ENCODE peak calls at places on chromosome 13, in five cellular contexts. U, M, I, S and A are unnamed samples.

GRCh38 chr13:45564108-45564507 is 51.4 kb downstream of the ERICH6B start:
- DNase-seq in M (no peak), U (peak), I (no peak), S (no peak), A (peak)

GRCh38 chr13:51397262-51397933 is 55.4 kb downstream of the INTS6 start:
- DNase-seq in U (peak), M (no peak), S (no peak), I (no peak), A (peak)

GRCh38 chr13:114121496-114122466 is 10.6 kb downstream of the RASA3 start:
- DNase-seq in U (no peak), M (peak), S (no peak), I (no peak), A (no peak)

GRCh38 chr13:26323127-26323526 is 69.2 kb downstream of the CDK8 start:
- DNase-seq in U (no peak), S (no peak), I (no peak), M (no peak), A (no peak)

GRCh38 chr13:96533408-96533807 is 443.5 kb downstream of the HS6ST3 start:
- DNase-seq in M (no peak), I (no peak), S (no peak), U (no peak), A (no peak)

GRCh38 chr13:94595006-94595942 is 678 bp downstream of the TGDS start:
- DNase-seq in I (no peak), M (peak), U (peak), S (no peak), A (no peak)

GRCh38 chr13:78820541-78820940 is 161.6 kb upstream of the OBI1 start:
- DNase-seq in U (no peak), I (no peak), S (no peak), M (no peak), A (no peak)

GRCh38 chr13:51644649-51645048 is 60.4 kb downstream of the WDFY2 start:
- DNase-seq in U (no peak), I (no peak), M (no peak), S (no peak), A (no peak)

GRCh38 chr13:85278851-85279250 is 520.4 kb downstream of the SLITRK6 start:
- DNase-seq in S (no peak), U (no peak), I (no peak), M (no peak), A (no peak)

GRCh38 chr13:30743319-30744055 is 8.1 kb downstream of the ALOX5AP start:
- DNase-seq in I (no peak), S (no peak), M (no peak), U (no peak), A (peak)

GRCh38 chr13:44748439-44748838 is 172.3 kb upstream of the TSC22D1 start:
- DNase-seq in M (no peak), S (no peak), I (no peak), U (no peak), A (no peak)

GRCh38 chr13:95480131-95480545 is 72.4 kb upstream of the CLDN10 start:
- DNase-seq in M (no peak), S (peak), U (no peak), I (peak), A (no peak)

GRCh38 chr13:95485045-95485517 is 67.4 kb upstream of the CLDN10 start:
- DNase-seq in M (no peak), I (no peak), U (no peak), S (no peak), A (no peak)

GRCh38 chr13:24632382-24633121 is 47.7 kb upstream of the ATP12A start:
- DNase-seq in M (no peak), S (no peak), U (no peak), I (no peak), A (no peak)

GRCh38 chr13:23086951-23087350 is 93.8 kb upstream of the SGCG start:
- DNase-seq in U (no peak), M (no peak), S (no peak), I (no peak), A (no peak)

GRCh38 chr13:107864543-107865460 is 350.5 kb downstream of the LIG4 start:
- DNase-seq in U (peak), M (no peak), I (no peak), S (no peak), A (no peak)

GRCh38 chr13:48299591-48299990 is 4.0 kb upstream of the RB1 start:
- DNase-seq in I (no peak), M (no peak), U (no peak), S (no peak), A (no peak)

GRCh38 chr13:40613192-40613818 is 53.1 kb downstream of the FOXO1 start:
- DNase-seq in U (no peak), I (no peak), S (no peak), M (no peak), A (no peak)

GRCh38 chr13:70408865-70409264 is 300.6 kb upstream of the KLHL1 start:
- DNase-seq in I (no peak), S (no peak), M (no peak), U (no peak), A (no peak)

GRCh38 chr13:71643466-71643865 is 223.5 kb downstream of the DACH1 start:
- DNase-seq in S (no peak), I (no peak), M (no peak), U (no peak), A (no peak)

GRCh38 chr13:97223711-97224461 is 1.8 kb downstream of the MBNL2 start:
- DNase-seq in M (peak), U (peak), I (peak), S (no peak), A (peak)

GRCh38 chr13:78680064-78680463 is 21.1 kb upstream of the OBI1 start:
- DNase-seq in S (no peak), U (no peak), M (no peak), I (no peak), A (no peak)

GRCh38 chr13:77980592-77980991 is 62.0 kb upstream of the EDNRB start:
- DNase-seq in M (no peak), I (no peak), S (no peak), U (no peak), A (no peak)

GRCh38 chr13:111371211-111371610 is 50.8 kb downstream of the TEX29 start:
- DNase-seq in U (no peak), I (no peak), M (no peak), S (no peak), A (no peak)

GRCh38 chr13:38804536-38804935 is 117.7 kb downstream of the FREM2 start:
- DNase-seq in M (no peak), U (no peak), S (no peak), I (no peak), A (no peak)

GRCh38 chr13:23610187-23610576 is 40.0 kb downstream of the TNFRSF19 start:
- DNase-seq in S (no peak), U (no peak), I (peak), M (no peak), A (no peak)

GRCh38 chr13:37023871-37024270 is 23.3 kb downstream of the EXOSC8 start:
- DNase-seq in I (no peak), M (no peak), S (no peak), U (no peak), A (no peak)

GRCh38 chr13:29923554-29924481 is 73.4 kb upstream of the UBL3 start:
- DNase-seq in I (peak), M (peak), U (peak), S (peak), A (peak)

GRCh38 chr13:45446181-45446580 is 18.6 kb upstream of the COG3 start:
- DNase-seq in I (no peak), S (no peak), U (no peak), M (no peak), A (peak)

GRCh38 chr13:75704942-75705320 is 68.8 kb downstream of the LMO7 start:
- DNase-seq in M (peak), U (no peak), I (no peak), S (peak), A (no peak)
- H3K4me3 ChIP-seq in M (no peak), U (no peak), I (no peak), S (peak), A (no peak)

DNA sequence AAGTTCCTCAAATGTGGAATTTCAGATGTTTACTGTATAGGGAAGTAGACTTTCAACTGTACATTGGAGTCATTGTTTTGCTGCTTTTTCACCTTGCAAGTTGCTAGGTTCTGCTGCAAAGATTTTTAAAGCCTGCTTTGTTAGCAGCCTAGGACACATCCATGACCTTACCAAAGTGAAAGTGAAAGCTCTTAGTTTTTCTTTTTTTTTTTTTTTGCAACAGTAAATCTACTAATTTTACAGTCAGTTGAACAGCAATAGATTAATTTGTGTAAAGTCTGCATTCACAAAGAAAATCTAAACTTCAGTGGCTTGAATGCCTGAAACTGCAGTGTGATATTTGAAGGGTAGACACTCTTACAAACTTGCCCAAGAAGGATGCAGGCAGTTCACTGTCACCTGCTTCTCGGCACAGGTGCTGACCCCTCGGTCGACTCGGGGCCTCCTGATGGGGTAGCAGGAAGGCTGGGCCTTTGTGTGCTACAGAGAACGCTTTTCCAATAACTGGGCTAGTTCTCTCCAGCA is 5.0 kb upstream of the MTIF3 start:
- DNase-seq in S (no peak), U (no peak), M (no peak), I (no peak), A (no peak)
- H3K4me3 ChIP-seq in S (peak), U (no peak), M (no peak), I (peak), A (no peak)

GRCh38 chr13:20340759-20341161 is 108.6 kb upstream of the GJB6 start:
- DNase-seq in I (no peak), U (peak), M (peak), S (no peak), A (peak)
- H3K4me3 ChIP-seq in I (peak), U (no peak), M (no peak), S (no peak), A (peak)

DNA sequence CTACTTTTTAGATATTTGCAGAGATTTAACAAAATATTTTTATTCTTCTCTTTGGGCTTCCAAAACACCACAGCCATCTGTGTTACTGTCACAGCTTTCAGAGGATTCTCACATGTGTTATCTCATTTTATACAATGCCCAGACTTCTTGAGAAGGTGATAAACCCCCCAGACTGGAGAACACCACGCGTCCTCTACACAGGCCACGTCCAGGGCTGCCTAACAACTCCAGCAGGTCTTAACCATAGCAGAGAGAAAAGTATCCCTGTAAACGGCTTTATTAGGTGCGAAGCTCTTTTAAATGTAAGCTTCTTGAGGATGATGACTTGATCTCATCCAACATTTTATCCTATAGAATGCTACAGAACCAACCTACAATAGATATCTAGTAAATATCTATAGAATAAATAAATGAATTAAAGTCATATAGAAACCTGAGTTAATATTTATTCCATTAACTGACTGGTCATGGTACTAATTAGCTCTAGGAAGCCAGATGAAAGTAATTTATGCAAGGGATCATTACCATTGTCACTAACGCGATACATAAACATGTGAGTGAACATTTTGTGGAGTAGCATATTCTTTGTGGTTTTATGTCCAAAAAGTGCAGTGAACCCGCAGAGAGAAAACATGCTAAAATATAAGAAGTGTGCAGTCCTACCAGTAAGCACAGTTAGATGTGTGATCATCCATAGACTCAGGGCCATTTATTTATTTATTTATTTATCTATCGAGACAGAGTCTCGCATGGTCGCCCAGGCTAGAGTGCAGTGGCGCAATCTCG is 1.8 kb downstream of the GPR183 start:
- DNase-seq in M (no peak), U (no peak), I (no peak), S (no peak), A (no peak)
- H3K4me3 ChIP-seq in M (no peak), U (peak), I (peak), S (peak), A (no peak)

GRCh38 chr13:106714271-106714670 is 146.3 kb upstream of the ARGLU1 start:
- DNase-seq in M (no peak), I (no peak), U (no peak), S (no peak), A (no peak)

GRCh38 chr13:106710267-106710666 is 142.3 kb upstream of the ARGLU1 start:
- DNase-seq in S (no peak), U (no peak), M (no peak), I (no peak), A (no peak)

GRCh38 chr13:106709509-106709908 is 141.6 kb upstream of the ARGLU1 start:
- DNase-seq in S (no peak), I (no peak), U (no peak), M (no peak), A (no peak)
- H3K4me3 ChIP-seq in S (peak), I (peak), U (no peak), M (no peak), A (no peak)

GRCh38 chr13:112894423-112894672 is 74.7 kb upstream of the MCF2L start:
- DNase-seq in S (no peak), U (no peak), I (no peak), M (no peak), A (no peak)

GRCh38 chr13:112892759-112893569 is 76.0 kb upstream of the MCF2L start:
- DNase-seq in M (peak), S (peak), U (peak), I (no peak), A (no peak)

GRCh38 chr13:112894673-112895481 is 74.1 kb upstream of the MCF2L start:
- DNase-seq in M (peak), S (peak), U (peak), I (peak), A (no peak)

GRCh38 chr13:112895521-112896465 is 73.2 kb upstream of the MCF2L start:
- DNase-seq in S (peak), I (peak), U (no peak), M (peak), A (no peak)

DNA sequence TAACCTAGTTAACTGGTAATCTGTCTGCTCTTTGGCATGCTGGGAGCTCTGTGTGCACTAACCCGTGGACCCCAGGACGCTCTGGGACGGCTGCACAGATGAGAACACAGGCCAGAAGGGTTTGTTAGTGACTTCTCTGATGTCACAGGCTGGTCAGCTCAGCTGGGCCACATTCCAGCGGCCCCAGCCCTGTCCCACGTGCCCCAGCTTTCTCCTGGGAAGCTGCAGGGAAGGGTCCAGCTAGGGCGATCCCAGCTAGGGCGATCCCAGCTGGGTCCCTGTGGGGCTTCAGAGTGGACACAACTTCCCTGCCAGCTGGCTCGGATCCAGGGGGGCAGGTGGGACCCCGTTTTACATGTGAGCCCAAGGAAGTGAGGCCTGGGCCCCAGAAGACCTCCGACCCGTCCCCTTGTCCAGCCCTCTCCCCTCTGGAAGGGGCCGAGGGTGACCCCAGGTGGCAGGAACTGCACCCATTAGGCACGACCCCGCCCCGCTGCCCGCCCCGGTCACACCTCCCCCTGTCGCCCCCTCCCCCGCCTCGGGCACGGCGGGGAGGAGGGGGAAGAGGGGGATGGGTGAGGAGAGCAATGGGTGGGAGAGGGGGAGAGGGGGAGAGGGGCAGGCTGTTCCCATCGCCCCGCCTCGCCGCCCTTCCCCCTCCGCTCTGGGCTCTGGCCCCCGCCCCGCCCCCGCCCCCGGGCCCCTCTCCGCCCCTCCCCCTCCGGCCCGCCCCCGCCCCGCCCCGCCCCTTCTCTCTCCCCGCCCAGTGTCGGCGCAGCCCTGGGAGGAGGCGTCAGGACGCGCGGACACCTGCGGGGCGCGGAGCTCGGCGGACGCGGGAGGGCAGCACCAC is 75.2 kb upstream of the MCF2L start:
- DNase-seq in S (peak), I (no peak), U (peak), M (peak), A (no peak)
- H3K4me3 ChIP-seq in S (peak), I (peak), U (peak), M (no peak), A (no peak)

GRCh38 chr13:52800856-52801255 is 47.6 kb downstream of the PCDH8 start:
- DNase-seq in S (no peak), U (no peak), M (no peak), I (no peak), A (no peak)
- H3K4me3 ChIP-seq in S (no peak), U (no peak), M (no peak), I (no peak), A (no peak)